ENCODE peak calls at places on chromosomes 3 and 15, in five cellular contexts. G is NCI-H774, Z is Right ventricle myocardium superior, K is MCF 10A, I is epithelial cell of prostate. L is an unnamed sample.

GRCh38 chr3:156674911-156675743 is 737 bp downstream of the TIPARP start:
- DNase-seq in G (peak), Z (peak), K (peak), I (no peak), L (peak)

GRCh38 chr15:68725736-68726135 is 95.0 kb downstream of the ANP32A start:
- DNase-seq in G (no peak), Z (peak), K (no peak), I (no peak), L (no peak)

GRCh38 chr3:39096775-39097174 is 10.7 kb downstream of the GORASP1 start:
- DNase-seq in G (no peak), Z (no peak), K (no peak), I (no peak), L (peak)

GRCh38 chr3:100525753-100526612 is 33.6 kb downstream of the TMEM45A start:
- DNase-seq in G (no peak), Z (peak), K (peak), I (peak), L (no peak)

GRCh38 chr3:45092132-45093031 is 53.8 kb downstream of the CDCP1 start:
- DNase-seq in G (no peak), Z (no peak), K (peak), I (peak), L (no peak)

GRCh38 chr3:146136647-146137046 is 24.3 kb downstream of the PLOD2 start:
- DNase-seq in G (no peak), Z (no peak), K (peak), I (no peak), L (no peak)

GRCh38 chr15:58985443-58985842 is 2.0 kb upstream of the RNF111 start:
- DNase-seq in G (no peak), Z (peak), K (peak), I (no peak), L (no peak)

GRCh38 chr3:71064976-71065763 is 518.4 kb downstream of the FOXP1 start:
- DNase-seq in G (no peak), Z (peak), K (peak), I (no peak), L (peak)

GRCh38 chr3:8303466-8303865 is 198.2 kb upstream of the LMCD1 start:
- DNase-seq in G (no peak), Z (no peak), K (no peak), I (no peak), L (no peak)

GRCh38 chr3:197394464-197395321 is 96.3 kb upstream of the DLG1 start:
- DNase-seq in G (no peak), Z (peak), K (peak), I (peak), L (peak)

GRCh38 chr3:169044341-169045113 is 619.0 kb downstream of the MECOM start:
- DNase-seq in G (no peak), Z (no peak), K (peak), I (peak), L (no peak)

GRCh38 chr3:43895573-43895972 is 204.8 kb downstream of the ABHD5 start:
- DNase-seq in G (no peak), Z (no peak), K (no peak), I (no peak), L (no peak)

GRCh38 chr3:38653685-38654537 is 4.4 kb upstream of the SCN5A start:
- DNase-seq in G (no peak), Z (no peak), K (no peak), I (no peak), L (no peak)

GRCh38 chr3:193593666-193594025 is 638 bp downstream of the OPA1 start:
- DNase-seq in G (peak), Z (no peak), K (peak), I (no peak), L (no peak)

GRCh38 chr15:57550640-57551039 is 41.1 kb upstream of the MYZAP start:
- DNase-seq in G (no peak), Z (peak), K (peak), I (no peak), L (peak)

GRCh38 chr3:55505776-55506175 is 18.7 kb upstream of the WNT5A start:
- DNase-seq in G (no peak), Z (no peak), K (no peak), I (no peak), L (no peak)

GRCh38 chr3:190058486-190059241 is 62.0 kb downstream of the P3H2 start:
- DNase-seq in G (no peak), Z (no peak), K (no peak), I (no peak), L (no peak)